ENCODE peak calls at places on chromosome 1, in seven cellular contexts. One of them, this sample, is unnamed.

GRCh38 chr1:15197591-15198447 is 44.3 kb downstream of the TMEM51 start:
- DNase-seq in transverse colon: no peak
- DNase-seq in IMR-90: no peak
- DNase-seq in uterus: no peak
- DNase-seq in tibial nerve: no peak
- DNase-seq in endothelial cell of umbilical vein: no peak
- DNase-seq in lower leg skin: no peak
- DNase-seq in this sample: no peak

GRCh38 chr1:98860314-98860713 is 144.3 kb downstream of the PLPPR5 start:
- DNase-seq in endothelial cell of umbilical vein: no peak
- DNase-seq in IMR-90: no peak
- DNase-seq in lower leg skin: no peak
- DNase-seq in transverse colon: no peak
- DNase-seq in uterus: no peak
- DNase-seq in tibial nerve: no peak
- DNase-seq in this sample: no peak

GRCh38 chr1:38361566-38361965 is 315.0 kb upstream of the POU3F1 start:
- DNase-seq in IMR-90: no peak
- DNase-seq in transverse colon: no peak
- DNase-seq in tibial nerve: no peak
- DNase-seq in lower leg skin: no peak
- DNase-seq in endothelial cell of umbilical vein: no peak
- DNase-seq in uterus: no peak
- DNase-seq in this sample: no peak

GRCh38 chr1:198929961-198930599 is 291.2 kb downstream of the PTPRC start:
- DNase-seq in endothelial cell of umbilical vein: no peak
- DNase-seq in IMR-90: peak
- DNase-seq in tibial nerve: no peak
- DNase-seq in uterus: no peak
- DNase-seq in lower leg skin: no peak
- DNase-seq in transverse colon: no peak
- DNase-seq in this sample: no peak

GRCh38 chr1:116966791-116967190 is 34.8 kb upstream of the CD101 start:
- DNase-seq in tibial nerve: no peak
- DNase-seq in lower leg skin: no peak
- DNase-seq in transverse colon: no peak
- DNase-seq in IMR-90: no peak
- DNase-seq in uterus: no peak
- DNase-seq in endothelial cell of umbilical vein: no peak
- DNase-seq in this sample: no peak

GRCh38 chr1:156807627-156808026 is 9.0 kb downstream of the SH2D2A start:
- DNase-seq in transverse colon: no peak
- DNase-seq in endothelial cell of umbilical vein: no peak
- DNase-seq in uterus: no peak
- DNase-seq in lower leg skin: no peak
- DNase-seq in tibial nerve: no peak
- DNase-seq in IMR-90: no peak
- DNase-seq in this sample: no peak

GRCh38 chr1:152770411-152770810 is 4.5 kb upstream of the LCE1F start:
- DNase-seq in transverse colon: no peak
- DNase-seq in lower leg skin: no peak
- DNase-seq in tibial nerve: no peak
- DNase-seq in endothelial cell of umbilical vein: no peak
- DNase-seq in uterus: no peak
- DNase-seq in IMR-90: no peak
- DNase-seq in this sample: no peak

GRCh38 chr1:32713081-32713480 is 10.5 kb upstream of the SYNC start:
- DNase-seq in transverse colon: no peak
- DNase-seq in uterus: no peak
- DNase-seq in lower leg skin: no peak
- DNase-seq in IMR-90: no peak
- DNase-seq in tibial nerve: no peak
- DNase-seq in endothelial cell of umbilical vein: no peak
- DNase-seq in this sample: no peak

GRCh38 chr1:35615440-35615839 is 25.9 kb downstream of the PSMB2 start:
- DNase-seq in endothelial cell of umbilical vein: no peak
- DNase-seq in transverse colon: no peak
- DNase-seq in tibial nerve: no peak
- DNase-seq in IMR-90: no peak
- DNase-seq in uterus: no peak
- DNase-seq in lower leg skin: no peak
- DNase-seq in this sample: no peak

GRCh38 chr1:3242408-3243270 is 173.6 kb downstream of the PRDM16 start:
- DNase-seq in lower leg skin: no peak
- DNase-seq in tibial nerve: no peak
- DNase-seq in endothelial cell of umbilical vein: no peak
- DNase-seq in transverse colon: no peak
- DNase-seq in IMR-90: no peak
- DNase-seq in uterus: no peak
- DNase-seq in this sample: no peak

GRCh38 chr1:29218223-29218622 is 12.5 kb downstream of the MECR start:
- DNase-seq in tibial nerve: no peak
- DNase-seq in lower leg skin: no peak
- DNase-seq in transverse colon: no peak
- DNase-seq in uterus: no peak
- DNase-seq in IMR-90: no peak
- DNase-seq in endothelial cell of umbilical vein: no peak
- DNase-seq in this sample: no peak

GRCh38 chr1:25699501-25700089 is 83.0 kb downstream of the MAN1C1 start:
- DNase-seq in transverse colon: no peak
- DNase-seq in IMR-90: no peak
- DNase-seq in uterus: peak
- DNase-seq in lower leg skin: no peak
- DNase-seq in endothelial cell of umbilical vein: no peak
- DNase-seq in tibial nerve: no peak
- DNase-seq in this sample: no peak

GRCh38 chr1:13764933-13765332 is 64.9 kb downstream of the PRDM2 start:
- DNase-seq in transverse colon: no peak
- DNase-seq in uterus: no peak
- DNase-seq in lower leg skin: no peak
- DNase-seq in endothelial cell of umbilical vein: no peak
- DNase-seq in tibial nerve: no peak
- DNase-seq in IMR-90: no peak
- DNase-seq in this sample: no peak

GRCh38 chr1:3283849-3284248 is 170.6 kb upstream of the ARHGEF16 start:
- DNase-seq in endothelial cell of umbilical vein: no peak
- DNase-seq in transverse colon: peak
- DNase-seq in tibial nerve: peak
- DNase-seq in IMR-90: no peak
- DNase-seq in uterus: no peak
- DNase-seq in lower leg skin: no peak
- DNase-seq in this sample: peak

GRCh38 chr1:94394247-94394646 is 23.9 kb upstream of the ABCD3 start:
- DNase-seq in endothelial cell of umbilical vein: no peak
- DNase-seq in uterus: no peak
- DNase-seq in tibial nerve: no peak
- DNase-seq in transverse colon: no peak
- DNase-seq in lower leg skin: no peak
- DNase-seq in IMR-90: no peak
- DNase-seq in this sample: no peak

GRCh38 chr1:245375789-245376188 is 221.0 kb downstream of the KIF26B start:
- DNase-seq in lower leg skin: no peak
- DNase-seq in tibial nerve: no peak
- DNase-seq in uterus: no peak
- DNase-seq in endothelial cell of umbilical vein: no peak
- DNase-seq in IMR-90: no peak
- DNase-seq in transverse colon: no peak
- DNase-seq in this sample: no peak

GRCh38 chr1:200934676-200935245 is 40.1 kb downstream of the INAVA start:
- DNase-seq in IMR-90: no peak
- DNase-seq in transverse colon: no peak
- DNase-seq in lower leg skin: no peak
- DNase-seq in tibial nerve: no peak
- DNase-seq in uterus: no peak
- DNase-seq in endothelial cell of umbilical vein: no peak
- DNase-seq in this sample: no peak

GRCh38 chr1:229378586-229379442 is 36.0 kb upstream of the CCSAP start:
- DNase-seq in tibial nerve: no peak
- DNase-seq in transverse colon: no peak
- DNase-seq in uterus: no peak
- DNase-seq in lower leg skin: no peak
- DNase-seq in endothelial cell of umbilical vein: no peak
- DNase-seq in IMR-90: no peak
- DNase-seq in this sample: no peak

GRCh38 chr1:119410977-119411376 is 4.0 kb upstream of the HSD3B2 start:
- DNase-seq in endothelial cell of umbilical vein: no peak
- DNase-seq in uterus: no peak
- DNase-seq in IMR-90: no peak
- DNase-seq in transverse colon: no peak
- DNase-seq in tibial nerve: no peak
- DNase-seq in lower leg skin: no peak
- DNase-seq in this sample: no peak

GRCh38 chr1:247536340-247536739 is at the start of gene OR2C3:
- DNase-seq in IMR-90: no peak
- DNase-seq in transverse colon: no peak
- DNase-seq in endothelial cell of umbilical vein: no peak
- DNase-seq in tibial nerve: no peak
- DNase-seq in uterus: no peak
- DNase-seq in lower leg skin: no peak
- DNase-seq in this sample: no peak
- TF ChIP-seq POLR2A in IMR-90: no peak
- TF ChIP-seq POLR2A in transverse colon: no peak
- TF ChIP-seq POLR2A in endothelial cell of umbilical vein: no peak
- TF ChIP-seq POLR2A in tibial nerve: no peak
- TF ChIP-seq POLR2A in uterus: no peak
- TF ChIP-seq POLR2A in lower leg skin: no peak
- TF ChIP-seq POLR2A in this sample: no peak

DNA sequence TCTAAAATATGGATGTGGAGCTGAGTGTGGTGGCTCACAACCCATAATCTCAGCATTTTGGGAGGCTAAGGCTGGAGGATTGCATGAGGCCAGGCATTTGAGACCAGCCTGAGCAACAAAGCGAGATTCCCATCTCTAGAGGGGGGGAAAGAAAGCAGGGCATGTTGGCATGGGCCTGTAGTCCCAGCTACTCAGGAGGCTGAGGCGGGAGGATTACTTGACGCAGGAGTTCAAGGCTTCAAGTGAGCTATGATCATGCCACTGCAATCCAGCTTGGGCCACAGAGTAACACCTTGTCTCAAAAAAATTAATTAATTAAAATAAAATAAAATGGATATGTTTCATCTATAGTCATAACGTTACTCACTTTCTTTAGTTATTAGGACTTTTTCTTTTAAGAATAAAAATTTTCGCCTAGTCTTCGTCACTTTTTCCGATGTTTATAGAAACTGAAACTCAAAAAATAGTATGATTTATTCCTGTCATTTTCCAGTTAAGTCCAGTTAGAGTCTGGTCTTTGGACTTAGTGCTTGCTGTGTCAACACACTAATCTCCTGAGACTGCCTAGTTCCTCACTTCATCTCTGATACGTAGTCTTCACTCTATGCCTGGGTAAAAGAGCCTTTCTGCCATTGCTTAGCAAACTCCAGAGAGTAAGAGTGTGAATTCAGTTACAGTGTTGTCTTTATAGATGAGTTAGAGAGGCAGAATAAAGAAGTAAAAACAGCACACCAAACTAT is 28.0 kb downstream of the IARS2 start:
- DNase-seq in lower leg skin: no peak
- DNase-seq in uterus: no peak
- DNase-seq in IMR-90: no peak
- DNase-seq in tibial nerve: no peak
- DNase-seq in transverse colon: peak
- DNase-seq in endothelial cell of umbilical vein: no peak
- DNase-seq in this sample: no peak
- TF ChIP-seq POLR2A in lower leg skin: no peak
- TF ChIP-seq POLR2A in uterus: no peak
- TF ChIP-seq POLR2A in IMR-90: no peak
- TF ChIP-seq POLR2A in tibial nerve: no peak
- TF ChIP-seq POLR2A in transverse colon: peak
- TF ChIP-seq POLR2A in endothelial cell of umbilical vein: no peak
- TF ChIP-seq POLR2A in this sample: no peak

GRCh38 chr1:67524143-67525052 is 94.2 kb upstream of the SERBP1 start:
- DNase-seq in uterus: no peak
- DNase-seq in transverse colon: no peak
- DNase-seq in IMR-90: no peak
- DNase-seq in lower leg skin: peak
- DNase-seq in endothelial cell of umbilical vein: no peak
- DNase-seq in tibial nerve: no peak
- DNase-seq in this sample: no peak

GRCh38 chr1:67525053-67525760 is 95.0 kb upstream of the SERBP1 start:
- DNase-seq in tibial nerve: no peak
- DNase-seq in IMR-90: no peak
- DNase-seq in lower leg skin: no peak
- DNase-seq in endothelial cell of umbilical vein: peak
- DNase-seq in transverse colon: no peak
- DNase-seq in uterus: no peak
- DNase-seq in this sample: no peak

GRCh38 chr1:67522001-67522441 is 91.8 kb upstream of the SERBP1 start:
- DNase-seq in lower leg skin: no peak
- DNase-seq in IMR-90: no peak
- DNase-seq in tibial nerve: no peak
- DNase-seq in uterus: no peak
- DNase-seq in transverse colon: no peak
- DNase-seq in endothelial cell of umbilical vein: no peak
- DNase-seq in this sample: no peak

GRCh38 chr1:67528141-67528540 is 97.9 kb upstream of the SERBP1 start:
- DNase-seq in transverse colon: no peak
- DNase-seq in lower leg skin: no peak
- DNase-seq in endothelial cell of umbilical vein: no peak
- DNase-seq in IMR-90: no peak
- DNase-seq in tibial nerve: no peak
- DNase-seq in uterus: no peak
- DNase-seq in this sample: no peak

DNA sequence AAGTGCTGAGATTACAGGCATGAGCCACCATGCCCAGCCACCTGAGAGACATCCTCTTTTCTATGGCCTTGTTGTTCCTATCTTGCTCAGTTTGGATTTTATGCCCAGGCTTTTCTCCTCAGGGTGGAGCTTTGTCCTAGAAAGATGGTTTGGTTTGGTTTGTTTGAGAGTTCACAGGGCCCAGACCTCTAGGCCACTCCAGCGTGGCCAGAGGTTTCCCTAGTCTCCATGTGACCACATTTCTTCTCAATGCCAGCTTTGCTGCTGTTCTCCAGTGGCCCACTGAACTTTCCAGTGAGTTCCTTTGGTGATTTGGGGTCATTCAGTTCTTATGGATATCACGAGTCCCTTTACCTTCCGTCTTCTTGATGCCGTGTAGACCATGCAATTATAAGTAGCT is 92.6 kb upstream of the SERBP1 start:
- DNase-seq in tibial nerve: no peak
- DNase-seq in uterus: no peak
- DNase-seq in lower leg skin: no peak
- DNase-seq in endothelial cell of umbilical vein: no peak
- DNase-seq in transverse colon: no peak
- DNase-seq in IMR-90: no peak
- DNase-seq in this sample: no peak
- TF ChIP-seq POLR2A in tibial nerve: no peak
- TF ChIP-seq POLR2A in uterus: no peak
- TF ChIP-seq POLR2A in lower leg skin: no peak
- TF ChIP-seq POLR2A in endothelial cell of umbilical vein: no peak
- TF ChIP-seq POLR2A in transverse colon: no peak
- TF ChIP-seq POLR2A in IMR-90: no peak
- TF ChIP-seq POLR2A in this sample: no peak

DNA sequence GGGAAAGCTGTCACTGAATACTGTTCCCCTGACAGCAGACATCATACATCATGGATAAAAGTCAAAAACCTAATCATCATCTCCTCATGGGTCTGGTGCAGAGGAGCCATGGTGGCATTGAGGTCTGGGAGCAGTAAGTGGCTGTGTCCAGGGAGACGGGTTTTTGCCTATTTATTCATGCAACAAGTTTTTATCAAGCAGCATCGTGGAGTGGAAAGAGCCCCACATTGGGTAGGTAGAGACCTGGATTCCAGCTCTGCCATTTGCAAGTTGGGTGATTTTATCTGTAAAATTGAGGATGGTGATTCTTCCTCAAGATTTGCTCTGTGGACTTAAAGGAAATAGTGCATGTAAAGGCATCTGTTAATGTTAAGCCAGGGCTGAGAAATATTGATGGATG is 4.2 kb downstream of the CACHD1 start:
- DNase-seq in endothelial cell of umbilical vein: no peak
- DNase-seq in transverse colon: no peak
- DNase-seq in uterus: no peak
- DNase-seq in lower leg skin: no peak
- DNase-seq in tibial nerve: no peak
- DNase-seq in IMR-90: no peak
- DNase-seq in this sample: no peak
- TF ChIP-seq POLR2A in endothelial cell of umbilical vein: no peak
- TF ChIP-seq POLR2A in transverse colon: no peak
- TF ChIP-seq POLR2A in uterus: no peak
- TF ChIP-seq POLR2A in lower leg skin: no peak
- TF ChIP-seq POLR2A in tibial nerve: no peak
- TF ChIP-seq POLR2A in IMR-90: no peak
- TF ChIP-seq POLR2A in this sample: no peak